ENCODE peak calls at places on chromosome 14, in five cellular contexts. X is sigmoid colon, O is ovary, Z is body of pancreas, J is uterus. B is an unnamed sample.

GRCh38 chr14:34043627-34044372 is 92.9 kb upstream of the EGLN3 start:
- DNase-seq in X (no peak), O (no peak), Z (peak; percentile 7), J (no peak), B (peak; percentile 63)

GRCh38 chr14:85576161-85576560 is 46.2 kb downstream of the FLRT2 start:
- DNase-seq in O (no peak), J (no peak), X (no peak), Z (no peak), B (no peak)

GRCh38 chr14:78446807-78447206 is 276.6 kb downstream of the NRXN3 start:
- DNase-seq in Z (no peak), X (no peak), J (no peak), O (no peak), B (no peak)

GRCh38 chr14:102500190-102500661 is 9.3 kb downstream of the ANKRD9 start:
- DNase-seq in Z (peak; percentile 59), X (peak; percentile 93), O (no peak), J (peak; percentile 62), B (no peak)

GRCh38 chr14:63045612-63046320 is 508 bp upstream of the KCNH5 start:
- DNase-seq in Z (peak; percentile 20), X (no peak), J (peak; percentile 18), O (peak; percentile 9), B (no peak)

GRCh38 chr14:50530794-50531193 is 1.6 kb downstream of the MAP4K5 start:
- DNase-seq in O (no peak), J (no peak), Z (no peak), X (no peak), B (no peak)

GRCh38 chr14:105394714-105395537 is 3.4 kb upstream of the TEX22 start:
- DNase-seq in X (no peak), O (no peak), Z (no peak), J (no peak), B (no peak)

GRCh38 chr14:64826845-64827244 is 52.9 kb downstream of the SPTB start:
- DNase-seq in J (no peak), O (no peak), X (no peak), Z (peak; percentile 22), B (no peak)

GRCh38 chr14:99234982-99235491 is 37.0 kb downstream of the BCL11B start:
- DNase-seq in X (no peak), O (no peak), Z (no peak), J (no peak), B (no peak)

GRCh38 chr14:87233806-87234384 is 759.1 kb downstream of the GALC start:
- DNase-seq in X (no peak), Z (no peak), O (no peak), J (no peak), B (no peak)

GRCh38 chr14:61183486-61183885 is 97.7 kb downstream of the TMEM30B start:
- DNase-seq in Z (no peak), J (no peak), O (no peak), X (no peak), B (no peak)

GRCh38 chr14:50340945-50341344 is 28.8 kb downstream of the DMAC2L start:
- DNase-seq in Z (no peak), X (no peak), O (no peak), J (no peak), B (no peak)

GRCh38 chr14:84390010-84390409 is 1139.9 kb upstream of the FLRT2 start:
- DNase-seq in J (no peak), O (no peak), Z (no peak), X (no peak), B (no peak)

GRCh38 chr14:59273737-59274136 is 85.3 kb downstream of the DAAM1 start:
- DNase-seq in Z (no peak), X (no peak), J (no peak), O (no peak), B (no peak)

GRCh38 chr14:26597136-26598080 is at the start of gene NOVA1:
- DNase-seq in X (peak; percentile 72), O (peak; percentile 59), J (peak; percentile 37), Z (peak; percentile 3), B (no peak)
- H3K9me3 ChIP-seq in X (no peaks in the 10 kb centered on the region), O (no peaks in the 10 kb centered on the region), J (no peaks in the 10 kb centered on the region), Z (no peaks in the 10 kb centered on the region), B (no peaks in the 10 kb centered on the region)

GRCh38 chr14:98175436-98175835 is 1096.6 kb downstream of the BCL11B start:
- DNase-seq in J (no peak), O (no peak), X (no peak), Z (no peak), B (no peak)
- TF ChIP-seq POLR2A in J (no peak), O (no peak), X (no peak), Z (no peak), B (no peak)

GRCh38 chr14:68631691-68632590 is 160.9 kb downstream of the ZFP36L1 start:
- DNase-seq in Z (no peak), O (no peak), X (peak; percentile 79), J (no peak), B (no peak)
- H3K4me3 ChIP-seq in Z (no peak overlapping the region), O (no peak overlapping the region), X (no peak overlapping the region), J (no peak overlapping the region), B (no peak overlapping the region)

GRCh38 chr14:94048676-94049624 is 22.8 kb downstream of the OTUB2 start:
- DNase-seq in Z (peak; percentile 2), J (no peak), X (peak; percentile 57), O (no peak), B (no peak)

GRCh38 chr14:94047581-94047980 is 21.4 kb downstream of the OTUB2 start:
- DNase-seq in O (no peak), J (no peak), Z (peak; percentile 0), X (peak; percentile 10), B (no peak)

GRCh38 chr14:94045101-94045500 is 19.0 kb downstream of the OTUB2 start:
- DNase-seq in X (peak; percentile 53), Z (no peak), O (no peak), J (no peak), B (no peak)

GRCh38 chr14:94045563-94046345 is 19.6 kb downstream of the OTUB2 start:
- DNase-seq in X (peak; percentile 46), O (no peak), Z (peak; percentile 1), J (no peak), B (no peak)

GRCh38 chr14:94046696-94047250 is 20.6 kb downstream of the OTUB2 start:
- DNase-seq in J (no peak), Z (no peak), O (no peak), X (peak; percentile 51), B (peak; percentile 32)
- H3K9me3 ChIP-seq in J (no peaks in the 10 kb centered on the region), Z (no peaks in the 10 kb centered on the region), O (no peaks in the 10 kb centered on the region), X (no peaks in the 10 kb centered on the region), B (no peaks in the 10 kb centered on the region)

GRCh38 chr14:22505309-22505708 is 83.7 kb downstream of the DAD1 start:
- DNase-seq in O (no peak), Z (no peak), X (no peak), J (no peak), B (no peak)

GRCh38 chr14:22508662-22509035 is 80.4 kb downstream of the DAD1 start:
- DNase-seq in J (no peak), X (no peak), Z (no peak), O (no peak), B (no peak)

GRCh38 chr14:22506778-22507351 is 82.2 kb downstream of the DAD1 start:
- DNase-seq in X (no peak), Z (no peak), O (no peak), J (no peak), B (no peak)

GRCh38 chr14:22508150-22508457 is 80.9 kb downstream of the DAD1 start:
- DNase-seq in O (no peak), J (no peak), Z (no peak), X (no peak), B (no peak)

GRCh38 chr14:22505751-22506710 is 83.0 kb downstream of the DAD1 start:
- DNase-seq in J (no peak), X (no peak), O (no peak), Z (no peak), B (peak; percentile 65)
- TF ChIP-seq POLR2A in J (no peak), X (no peak), O (no peak), Z (no peak), B (no peak)